ENCODE peak calls at places on chromosomes 4 and X, in nine cellular contexts. G, Z, E, B, V, J, S, T and N are unnamed samples.

GRCh38 chr4:7134737-7135388 is 57.5 kb upstream of the SORCS2 start:
- DNase-seq in J (no peak), T (no peak), E (no peak), S (no peak), B (peak), Z (peak), V (peak), G (peak), N (no peak)

GRCh38 chrX:130758072-130758471 is 144.9 kb downstream of the ENOX2 start:
- DNase-seq in S (no peak), Z (no peak), E (no peak), G (no peak), T (no peak), V (no peak), B (no peak), J (no peak), N (no peak)

GRCh38 chr4:54065282-54066087 is 1.1 kb upstream of the CHIC2 start:
- DNase-seq in B (peak), G (no peak), Z (no peak), J (no peak), E (no peak), T (no peak), V (no peak), S (peak), N (no peak)

GRCh38 chr4:67922697-67923096 is 38.9 kb upstream of the TMPRSS11D start:
- DNase-seq in B (peak), Z (no peak), G (no peak), V (no peak), S (no peak), T (no peak), E (no peak), J (no peak), N (no peak)

GRCh38 chr4:118995693-118996391 is 107.2 kb downstream of the SYNPO2 start:
- DNase-seq in G (no peak), Z (no peak), B (no peak), E (no peak), S (no peak), V (no peak), T (no peak), J (no peak), N (no peak)

GRCh38 chr4:182142146-182143085 is 100.8 kb upstream of the TENM3 start:
- DNase-seq in S (peak), Z (peak), V (no peak), B (peak), G (no peak), E (no peak), J (no peak), T (no peak), N (no peak)

GRCh38 chr4:78254893-78255292 is 197.8 kb downstream of the FRAS1 start:
- DNase-seq in J (no peak), E (no peak), B (no peak), V (no peak), Z (no peak), G (no peak), S (no peak), T (no peak), N (no peak)

GRCh38 chrX:118983513-118983912 is 9.1 kb downstream of the LONRF3 start:
- DNase-seq in V (no peak), E (no peak), B (no peak), Z (no peak), J (no peak), T (no peak), G (no peak), S (no peak), N (no peak)

GRCh38 chrX:103211012-103211715 is 3.7 kb upstream of the BEX4 start:
- DNase-seq in E (peak), V (peak), T (peak), G (no peak), S (peak), Z (peak), J (peak), B (peak), N (peak)

GRCh38 chr4:91279899-91280298 is 1023.9 kb upstream of the GRID2 start:
- DNase-seq in E (no peak), G (no peak), Z (no peak), B (no peak), J (no peak), V (no peak), S (no peak), T (no peak), N (no peak)

GRCh38 chrX:42025861-42026260 is 102.5 kb upstream of the CASK start:
- DNase-seq in G (no peak), Z (no peak), E (no peak), V (no peak), J (no peak), B (peak), S (no peak), T (no peak), N (no peak)

GRCh38 chr4:154425514-154425913 is 66.1 kb downstream of the DCHS2 start:
- DNase-seq in J (no peak), Z (no peak), V (no peak), S (no peak), E (no peak), B (no peak), T (no peak), G (no peak), N (no peak)

GRCh38 chr4:2623442-2623841 is 87.0 kb downstream of the FAM193A start:
- DNase-seq in V (peak), S (no peak), E (no peak), J (no peak), Z (no peak), T (no peak), B (no peak), G (no peak), N (no peak)

GRCh38 chr4:60648774-60649173 is 551.4 kb upstream of the ADGRL3 start:
- DNase-seq in J (no peak), Z (no peak), S (no peak), V (no peak), T (no peak), G (no peak), E (no peak), B (no peak), N (no peak)

GRCh38 chrX:65596270-65596669 is 61.7 kb upstream of the LAS1L start:
- DNase-seq in J (peak), Z (peak), G (no peak), T (no peak), V (no peak), S (no peak), B (peak), E (no peak), N (peak)

GRCh38 chrX:65601126-65601525 is 66.3 kb upstream of the MSN start:
- DNase-seq in B (no peak), S (no peak), J (no peak), G (no peak), V (no peak), T (no peak), E (no peak), Z (no peak), N (no peak)

GRCh38 chrX:65598559-65599147 is 64.1 kb upstream of the LAS1L start:
- DNase-seq in B (no peak), S (no peak), T (no peak), J (no peak), E (no peak), V (no peak), Z (no peak), G (no peak), N (no peak)

GRCh38 chrX:65600106-65600505 is 65.5 kb upstream of the LAS1L start:
- DNase-seq in Z (no peak), V (no peak), J (no peak), E (no peak), B (no peak), S (no peak), T (no peak), G (no peak), N (no peak)

GRCh38 chrX:65601530-65602281 is 65.7 kb upstream of the MSN start:
- DNase-seq in V (peak), J (peak), Z (peak), E (no peak), G (peak), B (peak), T (no peak), S (peak), N (no peak)
- TF ChIP-seq CTCF in V (no peak), J (no peak), Z (no peak), E (no peak), G (no peak), B (no peak), T (no peak), S (no peak), N (no peak)

GRCh38 chrX:144219035-144219434 is 335.2 kb downstream of the UBE2NL start:
- DNase-seq in G (no peak), E (no peak), S (no peak), V (no peak), T (no peak), B (peak), Z (no peak), J (no peak), N (no peak)
- TF ChIP-seq CTCF in G (no peak), E (no peak), S (no peak), V (no peak), T (no peak), B (no peak), Z (no peak), J (no peak), N (no peak)

DNA sequence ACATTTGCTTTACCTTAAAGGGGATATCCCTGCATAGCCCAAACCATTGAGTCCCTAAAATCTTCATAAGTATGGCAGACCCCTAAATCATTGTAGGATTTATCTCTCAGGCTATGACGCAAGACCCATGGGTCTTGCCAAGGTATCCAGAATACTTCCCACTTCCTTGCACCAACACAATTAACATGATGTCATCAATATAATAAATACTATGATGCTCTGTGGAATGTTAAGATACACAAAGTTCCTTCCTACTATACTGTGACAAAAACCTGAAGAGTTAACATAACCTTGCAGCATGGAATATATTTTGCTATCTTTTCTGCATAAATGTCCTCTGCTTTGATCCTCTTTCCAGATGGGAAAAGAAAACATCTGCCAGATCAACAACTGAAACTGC is 49.9 kb upstream of the TMEM184C start:
- DNase-seq in T (no peak), B (no peak), E (no peak), G (no peak), Z (no peak), J (no peak), S (no peak), V (no peak), N (no peak)
- TF ChIP-seq CTCF in T (no peak), B (no peak), E (no peak), G (no peak), Z (no peak), J (no peak), S (no peak), V (no peak), N (no peak)

GRCh38 chr4:112352736-112353135 is 55.6 kb downstream of the ALPK1 start:
- DNase-seq in G (no peak), B (no peak), E (no peak), S (no peak), Z (no peak), T (no peak), V (no peak), J (no peak), N (no peak)

GRCh38 chr4:112343330-112343729 is 46.2 kb downstream of the ALPK1 start:
- DNase-seq in G (no peak), J (no peak), B (no peak), Z (no peak), S (no peak), E (no peak), T (no peak), V (no peak), N (no peak)

DNA sequence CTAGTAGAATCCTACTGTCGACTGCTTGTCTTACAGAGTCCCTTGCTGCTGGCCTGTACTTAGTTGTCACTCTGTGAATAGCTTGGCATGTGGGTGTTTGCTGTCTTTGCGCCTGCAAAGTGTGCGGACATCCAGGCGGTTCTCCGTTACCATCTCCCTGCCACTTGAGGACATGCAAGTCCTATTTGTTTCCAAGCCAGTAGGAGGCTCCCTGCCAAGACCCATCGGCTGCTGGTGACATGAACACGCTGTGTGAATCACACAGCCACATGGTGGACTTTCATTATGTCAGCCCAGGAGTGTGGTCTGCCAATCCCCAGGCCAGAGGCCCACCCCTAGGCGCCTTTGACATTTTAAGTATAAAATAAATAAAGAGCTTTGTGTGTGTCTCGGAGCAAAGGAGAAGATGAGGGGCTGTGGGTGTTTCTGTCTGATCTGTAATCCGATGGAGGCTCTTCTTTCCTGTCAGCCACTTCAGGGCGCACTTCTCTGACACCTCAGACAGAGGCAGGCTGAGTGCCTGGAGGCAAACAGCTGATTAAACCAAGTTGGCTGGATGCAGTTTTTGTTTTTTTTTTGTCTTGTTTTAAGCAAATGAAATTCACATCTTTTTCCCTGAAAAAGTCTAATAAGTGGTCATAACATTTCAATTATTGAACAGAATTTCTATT is 51.5 kb downstream of the ALPK1 start:
- DNase-seq in Z (peak), G (peak), J (no peak), E (peak), B (peak), S (peak), V (no peak), T (no peak), N (no peak)
- TF ChIP-seq CTCF in Z (peak), G (peak), J (no peak), E (peak), B (peak), S (no peak), V (no peak), T (no peak), N (no peak)

DNA sequence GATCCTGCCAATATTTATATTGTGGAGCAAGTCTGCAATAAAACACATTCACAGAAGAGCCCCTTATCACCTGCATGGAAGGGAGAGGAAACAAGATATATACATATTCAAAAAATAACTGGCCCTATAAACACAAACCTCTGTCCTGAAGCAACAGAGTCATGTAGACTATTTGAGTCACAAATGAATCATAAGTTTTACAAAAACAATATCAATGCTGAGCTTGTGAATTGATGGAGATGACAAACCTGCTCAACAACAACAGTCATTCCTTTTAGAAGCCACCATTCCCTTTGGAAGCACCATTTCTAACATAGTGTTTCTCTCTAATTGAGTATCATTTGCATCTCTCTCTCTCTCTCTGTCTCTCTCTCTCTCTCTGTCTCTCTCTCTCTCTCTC is 313.9 kb downstream of the MID1IP1 start:
- DNase-seq in V (no peak), G (no peak), J (no peak), B (no peak), T (no peak), S (no peak), E (no peak), Z (no peak), N (no peak)
- TF ChIP-seq CTCF in V (no peak), G (no peak), J (no peak), B (no peak), T (no peak), S (no peak), E (no peak), Z (no peak), N (no peak)

GRCh38 chr4:16293205-16293860 is 67.1 kb upstream of the TAPT1 start:
- DNase-seq in J (no peak), V (no peak), G (no peak), S (no peak), T (no peak), E (no peak), B (no peak), Z (no peak), N (no peak)

GRCh38 chr4:16294455-16294854 is 68.2 kb upstream of the TAPT1 start:
- DNase-seq in V (no peak), S (no peak), E (no peak), G (no peak), Z (peak), T (no peak), B (peak), J (no peak), N (no peak)

GRCh38 chr4:16284050-16284449 is 57.8 kb upstream of the TAPT1 start:
- DNase-seq in E (no peak), V (no peak), S (no peak), G (no peak), B (no peak), Z (no peak), J (no peak), T (no peak), N (no peak)

GRCh38 chr4:16290681-16291420 is 64.6 kb upstream of the TAPT1 start:
- DNase-seq in G (no peak), E (no peak), B (no peak), S (no peak), T (no peak), Z (no peak), J (no peak), V (no peak), N (no peak)

GRCh38 chr4:16289872-16290554 is 63.7 kb upstream of the TAPT1 start:
- DNase-seq in G (no peak), J (peak), B (peak), E (peak), T (no peak), Z (peak), S (peak), V (no peak), N (peak)
- TF ChIP-seq CTCF in G (peak), J (peak), B (peak), E (peak), T (peak), Z (peak), S (peak), V (peak), N (peak)

GRCh38 chr4:177671845-177672244 is 229.6 kb upstream of the AGA start:
- DNase-seq in G (no peak), E (no peak), J (no peak), B (no peak), Z (no peak), T (no peak), S (no peak), V (no peak), N (no peak)

GRCh38 chr4:177671387-177671786 is 229.2 kb upstream of the AGA start:
- DNase-seq in E (no peak), T (no peak), B (no peak), Z (no peak), J (no peak), G (no peak), V (no peak), S (no peak), N (no peak)

GRCh38 chr4:177667687-177668086 is 225.4 kb upstream of the AGA start:
- DNase-seq in Z (no peak), E (no peak), G (no peak), J (no peak), B (peak), S (no peak), V (no peak), T (no peak), N (no peak)
- TF ChIP-seq CTCF in Z (no peak), E (peak), G (peak), J (no peak), B (peak), S (no peak), V (no peak), T (no peak), N (peak)